ENCODE peak calls at places on chromosomes 11 and 22, in five cellular contexts. K, N, S, L and E are unnamed samples.

GRCh38 chr11:67119577-67120391 is 721 bp downstream of the KDM2A start:
- DNase-seq in K (peak; percentile 25), N (no peak), S (no peak), L (no peak), E (no peak)

GRCh38 chr11:95680169-95680929 is 109.2 kb downstream of the FAM76B start:
- DNase-seq in K (no peak), N (no peak), S (no peak), L (no peak), E (no peak)

GRCh38 chr22:23743303-23743705 is 7.6 kb downstream of the ZNF70 start:
- DNase-seq in K (no peak), N (no peak), S (no peak), L (no peak), E (no peak)

GRCh38 chr11:22244986-22245592 is 52.2 kb downstream of the ANO5 start:
- DNase-seq in K (peak; percentile 54), N (no peak), S (no peak), L (peak; percentile 5), E (no peak)

GRCh38 chr22:46737105-46737975 is 712 bp downstream of the CERK start:
- DNase-seq in K (peak; percentile 57), N (no peak), S (no peak), L (no peak), E (no peak)

GRCh38 chr11:27699242-27699925 is 871 bp downstream of the BDNF start:
- DNase-seq in K (peak; percentile 11), N (no peak), S (no peak), L (no peak), E (no peak)

GRCh38 chr11:58788355-58789023 is 56.0 kb downstream of the GLYATL2 start:
- DNase-seq in K (peak; percentile 47), N (peak; percentile 45), S (peak; percentile 76), L (no peak), E (peak; percentile 89)

GRCh38 chr11:67105964-67106363 is 13.1 kb upstream of the KDM2A start:
- DNase-seq in K (no peak), N (no peak), S (no peak), L (no peak), E (no peak)

GRCh38 chr22:50192056-50192824 is 6.5 kb downstream of the TRABD start:
- DNase-seq in K (no peak), N (no peak), S (no peak), L (no peak), E (peak; percentile 11)

GRCh38 chr11:116709970-116710369 is 62.8 kb downstream of the BUD13 start:
- DNase-seq in K (no peak), N (no peak), S (no peak), L (no peak), E (no peak)

GRCh38 chr11:58958500-58958899 is 19.2 kb downstream of the GLYATL1 start:
- DNase-seq in K (peak; percentile 10), N (no peak), S (no peak), L (peak; percentile 36), E (no peak)

GRCh38 chr22:20315337-20316216 is 4.3 kb downstream of the DGCR6L start:
- DNase-seq in K (no peak), N (no peak), S (no peak), L (no peak), E (no peak)

GRCh38 chr22:45638834-45639746 is 32.5 kb upstream of the ATXN10 start:
- DNase-seq in K (no peak), N (no peak), S (no peak), L (peak; percentile 45), E (peak; percentile 57)

GRCh38 chr11:47099213-47099917 is 77.3 kb downstream of the ARFGAP2 start:
- DNase-seq in K (no peak), N (peak; percentile 39), S (peak; percentile 55), L (no peak), E (no peak)

GRCh38 chr11:61551630-61552029 is 29.2 kb downstream of the SYT7 start:
- DNase-seq in K (no peak), N (no peak), S (no peak), L (no peak), E (no peak)

GRCh38 chr22:28604961-28605360 is 74.7 kb downstream of the TTC28 start:
- DNase-seq in K (no peak), N (no peak), S (no peak), L (no peak), E (no peak)

GRCh38 chr22:46634011-46634699 is 14.0 kb downstream of the GRAMD4 start:
- DNase-seq in K (no peak), N (no peak), S (no peak), L (no peak), E (no peak)